ENCODE peak calls at places on chromosomes 3 and 15, in five cellular contexts. One of them, this sample, is unnamed.

GRCh38 chr3:131072099-131072559 is 45.5 kb downstream of the NEK11 start:
- DNase-seq in cardiac muscle cell: peak; percentile 47
- DNase-seq in tibial nerve: no peak
- DNase-seq in psoas muscle: no peak
- DNase-seq in spleen: no peak
- DNase-seq in this sample: no peak

GRCh38 chr15:48389701-48390143 is 58.5 kb downstream of the DUT start:
- DNase-seq in cardiac muscle cell: peak; percentile 60
- DNase-seq in tibial nerve: no peak
- DNase-seq in psoas muscle: no peak
- DNase-seq in spleen: no peak
- DNase-seq in this sample: no peak

GRCh38 chr15:48643776-48644497 is 1.6 kb downstream of the FBN1 start:
- DNase-seq in cardiac muscle cell: peak; percentile 53
- DNase-seq in tibial nerve: no peak
- DNase-seq in psoas muscle: no peak
- DNase-seq in spleen: no peak
- DNase-seq in this sample: no peak

GRCh38 chr3:19267040-19267439 is 118.7 kb downstream of the KCNH8 start:
- DNase-seq in cardiac muscle cell: no peak
- DNase-seq in tibial nerve: no peak
- DNase-seq in psoas muscle: no peak
- DNase-seq in spleen: no peak
- DNase-seq in this sample: no peak

GRCh38 chr15:55241895-55242294 is 45.2 kb upstream of the RSL24D1 start:
- DNase-seq in cardiac muscle cell: peak; percentile 32
- DNase-seq in tibial nerve: no peak
- DNase-seq in psoas muscle: no peak
- DNase-seq in spleen: no peak
- DNase-seq in this sample: no peak

GRCh38 chr3:125959317-125960065 is 9.5 kb upstream of the ROPN1B start:
- DNase-seq in cardiac muscle cell: no peak
- DNase-seq in tibial nerve: no peak
- DNase-seq in psoas muscle: no peak
- DNase-seq in spleen: no peak
- DNase-seq in this sample: no peak

GRCh38 chr3:70256566-70256965 is 55.9 kb downstream of the MDFIC2 start:
- DNase-seq in cardiac muscle cell: no peak
- DNase-seq in tibial nerve: no peak
- DNase-seq in psoas muscle: no peak
- DNase-seq in spleen: no peak
- DNase-seq in this sample: no peak

GRCh38 chr3:9915252-9916141 is 1.4 kb upstream of the IL17RC start:
- DNase-seq in cardiac muscle cell: peak; percentile 71
- DNase-seq in tibial nerve: peak; percentile 50
- DNase-seq in psoas muscle: peak; percentile 76
- DNase-seq in spleen: peak; percentile 89
- DNase-seq in this sample: no peak

GRCh38 chr15:68412218-68412617 is 19.7 kb downstream of the ITGA11 start:
- DNase-seq in cardiac muscle cell: no peak
- DNase-seq in tibial nerve: peak; percentile 3
- DNase-seq in psoas muscle: no peak
- DNase-seq in spleen: peak; percentile 42
- DNase-seq in this sample: no peak

GRCh38 chr3:154971771-154972326 is 108.3 kb upstream of the MME start:
- DNase-seq in cardiac muscle cell: peak; percentile 79
- DNase-seq in tibial nerve: no peak
- DNase-seq in psoas muscle: no peak
- DNase-seq in spleen: no peak
- DNase-seq in this sample: no peak

GRCh38 chr3:170725285-170725731 is 139.4 kb upstream of the SLC7A14 start:
- DNase-seq in cardiac muscle cell: peak; percentile 80
- DNase-seq in tibial nerve: no peak
- DNase-seq in psoas muscle: no peak
- DNase-seq in spleen: no peak
- DNase-seq in this sample: no peak

GRCh38 chr3:196323723-196324122 is 5.7 kb upstream of the DYNLT2B start:
- DNase-seq in cardiac muscle cell: peak; percentile 54
- DNase-seq in tibial nerve: no peak
- DNase-seq in psoas muscle: no peak
- DNase-seq in spleen: no peak
- DNase-seq in this sample: no peak

GRCh38 chr15:99618941-99619411 is 53.2 kb downstream of the MEF2A start:
- DNase-seq in cardiac muscle cell: peak; percentile 13
- DNase-seq in tibial nerve: no peak
- DNase-seq in psoas muscle: no peak
- DNase-seq in spleen: no peak
- DNase-seq in this sample: no peak

GRCh38 chr3:150168694-150169093 is 198.0 kb upstream of the PFN2 start:
- DNase-seq in cardiac muscle cell: peak; percentile 40
- DNase-seq in tibial nerve: peak; percentile 17
- DNase-seq in psoas muscle: peak; percentile 56
- DNase-seq in spleen: no peak
- DNase-seq in this sample: no peak

GRCh38 chr15:84034831-84035753 is 200.5 kb upstream of the GOLGA6L4 start:
- DNase-seq in cardiac muscle cell: peak; percentile 69
- DNase-seq in tibial nerve: no peak
- DNase-seq in psoas muscle: no peak
- DNase-seq in spleen: no peak
- DNase-seq in this sample: no peak

GRCh38 chr3:17431004-17431403 is 311.4 kb downstream of the TBC1D5 start:
- DNase-seq in cardiac muscle cell: peak; percentile 61
- DNase-seq in tibial nerve: no peak
- DNase-seq in psoas muscle: no peak
- DNase-seq in spleen: no peak
- DNase-seq in this sample: no peak

GRCh38 chr3:170523248-170523647 is 62.6 kb downstream of the SLC7A14 start:
- DNase-seq in cardiac muscle cell: no peak
- DNase-seq in tibial nerve: no peak
- DNase-seq in psoas muscle: no peak
- DNase-seq in spleen: no peak
- DNase-seq in this sample: no peak

GRCh38 chr15:72796515-72797337 is 13.2 kb upstream of the ADPGK start:
- DNase-seq in cardiac muscle cell: peak; percentile 71
- DNase-seq in tibial nerve: no peak
- DNase-seq in psoas muscle: peak; percentile 78
- DNase-seq in spleen: peak; percentile 88
- DNase-seq in this sample: peak; percentile 35

GRCh38 chr3:197711973-197712707 is 24.6 kb downstream of the RUBCN start:
- DNase-seq in cardiac muscle cell: peak; percentile 97
- DNase-seq in tibial nerve: peak; percentile 89
- DNase-seq in psoas muscle: peak; percentile 88
- DNase-seq in spleen: peak; percentile 91
- DNase-seq in this sample: peak; percentile 97

GRCh38 chr3:79264892-79265291 is 502.9 kb downstream of the ROBO1 start:
- DNase-seq in cardiac muscle cell: no peak
- DNase-seq in tibial nerve: no peak
- DNase-seq in psoas muscle: no peak
- DNase-seq in spleen: no peak
- DNase-seq in this sample: no peak

GRCh38 chr15:32898991-32899613 is 181.3 kb downstream of the GREM1 start:
- DNase-seq in cardiac muscle cell: no peak
- DNase-seq in tibial nerve: no peak
- DNase-seq in psoas muscle: no peak
- DNase-seq in spleen: peak; percentile 79
- DNase-seq in this sample: no peak

GRCh38 chr3:126913524-126913923 is 69.4 kb upstream of the PLXNA1 start:
- DNase-seq in cardiac muscle cell: no peak
- DNase-seq in tibial nerve: no peak
- DNase-seq in psoas muscle: no peak
- DNase-seq in spleen: no peak
- DNase-seq in this sample: no peak

GRCh38 chr15:25717861-25718504 is 145.1 kb downstream of the ATP10A start:
- DNase-seq in cardiac muscle cell: no peak
- DNase-seq in tibial nerve: no peak
- DNase-seq in psoas muscle: no peak
- DNase-seq in spleen: peak; percentile 69
- DNase-seq in this sample: no peak

GRCh38 chr3:190589326-190589725 is 75.4 kb downstream of the IL1RAP start:
- DNase-seq in cardiac muscle cell: no peak
- DNase-seq in tibial nerve: no peak
- DNase-seq in psoas muscle: no peak
- DNase-seq in spleen: no peak
- DNase-seq in this sample: no peak

GRCh38 chr15:41886741-41887140 is 7.1 kb downstream of the SPTBN5 start:
- DNase-seq in cardiac muscle cell: no peak
- DNase-seq in tibial nerve: no peak
- DNase-seq in psoas muscle: no peak
- DNase-seq in spleen: no peak
- DNase-seq in this sample: no peak

GRCh38 chr15:67878647-67879293 is 38.9 kb upstream of the RNU6-1 start:
- DNase-seq in cardiac muscle cell: no peak
- DNase-seq in tibial nerve: no peak
- DNase-seq in psoas muscle: no peak
- DNase-seq in spleen: no peak
- DNase-seq in this sample: no peak

GRCh38 chr15:25736451-25736850 is 126.7 kb downstream of the ATP10A start:
- DNase-seq in cardiac muscle cell: peak; percentile 4
- DNase-seq in tibial nerve: no peak
- DNase-seq in psoas muscle: no peak
- DNase-seq in spleen: no peak
- DNase-seq in this sample: no peak

GRCh38 chr3:50603261-50604109 is 8.1 kb downstream of the CISH start:
- DNase-seq in cardiac muscle cell: no peak
- DNase-seq in tibial nerve: no peak
- DNase-seq in psoas muscle: no peak
- DNase-seq in spleen: no peak
- DNase-seq in this sample: no peak

GRCh38 chr3:43102773-43103480 is 3.0 kb downstream of the POMGNT2 start:
- DNase-seq in cardiac muscle cell: peak; percentile 37
- DNase-seq in tibial nerve: no peak
- DNase-seq in psoas muscle: no peak
- DNase-seq in spleen: no peak
- DNase-seq in this sample: no peak

GRCh38 chr15:70294906-70295305 is 197.2 kb upstream of the TLE3 start:
- DNase-seq in cardiac muscle cell: no peak
- DNase-seq in tibial nerve: no peak
- DNase-seq in psoas muscle: no peak
- DNase-seq in spleen: no peak
- DNase-seq in this sample: no peak
- H3K27me3 ChIP-seq in cardiac muscle cell: peaks cover 53% of the 10 kb centered on the region
- H3K27me3 ChIP-seq in tibial nerve: no peaks in the 10 kb centered on the region
- H3K27me3 ChIP-seq in psoas muscle: no peaks in the 10 kb centered on the region
- H3K27me3 ChIP-seq in spleen: no peaks in the 10 kb centered on the region
- H3K27me3 ChIP-seq in this sample: no peaks in the 10 kb centered on the region

DNA sequence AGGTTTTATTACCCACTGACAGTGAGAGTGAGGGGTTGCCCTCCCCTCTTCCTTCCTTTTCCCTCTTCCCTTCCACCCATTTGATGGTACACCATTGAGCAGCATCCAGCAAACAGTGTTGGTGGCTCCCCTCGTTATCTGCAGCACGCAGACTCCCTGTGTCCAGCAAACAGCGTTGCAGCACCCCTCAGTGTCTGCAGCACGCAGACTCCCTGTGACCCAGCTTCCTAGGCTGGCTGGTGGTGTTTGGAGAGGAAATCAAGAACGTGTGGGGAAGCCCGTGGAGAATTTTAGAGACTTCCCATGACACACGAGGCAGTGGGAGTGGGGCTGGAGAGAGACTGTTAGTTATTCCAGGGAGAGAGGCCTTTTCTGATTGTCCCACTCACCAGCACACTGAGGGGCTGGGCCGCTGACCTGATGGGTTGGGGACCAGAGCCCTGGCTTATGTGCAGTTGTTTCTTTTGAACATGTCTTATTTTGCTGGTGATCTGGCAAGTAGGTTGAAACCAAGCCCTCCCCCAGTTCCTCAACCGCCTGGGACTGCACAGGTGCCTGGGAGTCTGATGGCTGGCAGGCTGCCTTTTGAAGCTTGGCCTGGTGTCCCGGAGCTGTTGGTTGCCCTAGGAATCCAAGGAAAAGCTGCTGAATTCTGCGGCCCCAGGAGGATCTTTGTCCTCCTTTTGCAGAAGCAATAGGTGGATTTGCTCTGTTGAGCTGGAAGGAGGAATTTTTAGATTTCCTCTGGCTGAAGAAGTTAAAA is 18.9 kb downstream of the APBA2 start:
- DNase-seq in cardiac muscle cell: peak; percentile 21
- DNase-seq in tibial nerve: no peak
- DNase-seq in psoas muscle: no peak
- DNase-seq in spleen: peak; percentile 48
- DNase-seq in this sample: no peak
- H3K27me3 ChIP-seq in cardiac muscle cell: no peaks in the 10 kb centered on the region
- H3K27me3 ChIP-seq in tibial nerve: no peaks in the 10 kb centered on the region
- H3K27me3 ChIP-seq in psoas muscle: no peaks in the 10 kb centered on the region
- H3K27me3 ChIP-seq in spleen: no peaks in the 10 kb centered on the region
- H3K27me3 ChIP-seq in this sample: no peaks in the 10 kb centered on the region

DNA sequence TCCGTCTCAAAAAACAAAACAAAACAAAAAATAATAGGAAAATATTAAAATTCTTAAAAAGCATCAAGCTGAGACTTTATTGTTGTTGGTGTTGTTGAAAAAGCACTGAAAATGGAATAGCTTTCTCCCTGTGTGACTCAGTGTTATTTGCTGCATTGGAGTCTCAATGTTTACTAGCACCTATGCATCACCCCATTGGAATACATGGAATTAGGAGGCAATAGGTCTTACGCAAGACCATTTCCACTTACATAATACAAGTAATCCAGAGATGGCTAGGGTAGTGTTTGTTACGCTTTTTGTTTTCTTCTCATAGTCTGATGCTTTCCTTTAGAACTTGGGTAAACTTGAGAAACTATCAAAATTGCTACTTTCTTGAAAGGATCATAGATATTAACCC is 15.2 kb downstream of the GXYLT2 start:
- DNase-seq in cardiac muscle cell: peak; percentile 67
- DNase-seq in tibial nerve: no peak
- DNase-seq in psoas muscle: no peak
- DNase-seq in spleen: no peak
- DNase-seq in this sample: no peak
- H3K27me3 ChIP-seq in cardiac muscle cell: no peaks in the 10 kb centered on the region
- H3K27me3 ChIP-seq in tibial nerve: no peaks in the 10 kb centered on the region
- H3K27me3 ChIP-seq in psoas muscle: no peaks in the 10 kb centered on the region
- H3K27me3 ChIP-seq in spleen: no peaks in the 10 kb centered on the region
- H3K27me3 ChIP-seq in this sample: no peaks in the 10 kb centered on the region

DNA sequence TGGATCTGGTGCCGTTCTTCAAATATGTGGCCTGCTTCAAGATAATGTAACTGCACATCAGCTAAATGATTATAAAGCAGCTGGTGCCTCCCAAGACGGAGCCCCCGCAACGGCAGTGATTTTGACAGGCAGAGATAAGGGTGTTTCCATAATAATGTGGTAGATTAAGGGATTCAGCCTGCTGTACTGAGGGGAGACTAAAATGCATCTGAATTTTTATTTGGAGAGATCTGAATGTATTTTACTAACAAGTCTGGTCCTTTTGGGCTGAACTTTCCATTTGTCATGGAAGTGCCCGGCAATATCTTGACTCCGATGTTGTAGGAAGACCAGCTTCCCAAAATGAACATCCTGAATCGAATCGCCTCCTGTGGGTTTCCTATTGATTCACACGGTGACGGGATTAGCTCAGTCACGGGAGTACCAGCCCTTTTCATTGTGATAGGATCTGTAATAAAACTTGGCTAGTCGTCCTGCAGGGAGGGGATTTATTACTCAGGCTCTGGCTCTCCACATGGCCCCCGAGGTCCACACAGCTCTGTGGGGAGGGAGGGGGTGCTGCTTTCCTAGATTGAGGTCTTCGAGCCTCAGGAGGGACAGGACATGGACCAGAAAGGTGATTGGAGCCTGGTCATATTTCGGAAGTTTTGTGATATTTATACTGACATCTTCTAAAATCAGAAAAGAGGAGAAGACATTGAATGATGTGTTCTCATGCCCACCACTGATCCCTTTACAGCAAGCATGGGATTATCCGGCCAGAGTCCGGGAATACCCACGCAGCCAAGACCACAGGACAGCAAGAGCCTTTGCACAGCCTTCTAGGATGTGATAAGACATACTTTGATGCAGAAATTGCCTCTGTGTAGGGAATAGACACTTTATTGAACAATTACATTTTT is 2.5 kb upstream of the PCSK6 start:
- DNase-seq in cardiac muscle cell: peak; percentile 20
- DNase-seq in tibial nerve: no peak
- DNase-seq in psoas muscle: no peak
- DNase-seq in spleen: no peak
- DNase-seq in this sample: no peak
- H3K27me3 ChIP-seq in cardiac muscle cell: peaks cover 21% of the 10 kb centered on the region
- H3K27me3 ChIP-seq in tibial nerve: peaks cover 66% of the 10 kb centered on the region
- H3K27me3 ChIP-seq in psoas muscle: no peaks in the 10 kb centered on the region
- H3K27me3 ChIP-seq in spleen: no peaks in the 10 kb centered on the region
- H3K27me3 ChIP-seq in this sample: peaks cover 16% of the 10 kb centered on the region

This sample was measured in CD4-positive, alpha-beta memory T cell.